ENCODE peak calls at places on chromosomes 11 and 22, in seven cellular contexts. A, S, U, N, Q, V and J are unnamed samples.

GRCh38 chr22:29784451-29785361 is 17.5 kb downstream of the UQCR10 start:
- DNase-seq in S (no peak), V (no peak), A (no peak), U (no peak), Q (no peak), N (no peak), J (no peak)

GRCh38 chr22:23516304-23516703 is 63.8 kb downstream of the IGLL1 start:
- DNase-seq in Q (no peak), A (no peak), U (no peak), N (no peak), V (no peak), S (no peak), J (no peak)

GRCh38 chr11:65172600-65172999 is 2.6 kb downstream of the SPDYC start:
- DNase-seq in A (no peak), Q (no peak), V (no peak), S (no peak), N (no peak), U (no peak), J (no peak)

GRCh38 chr11:1748467-1749019 is 1.9 kb downstream of the IFITM10 start:
- DNase-seq in Q (no peak), A (no peak), N (no peak), V (no peak), S (no peak), U (no peak), J (no peak)

GRCh38 chr11:65743928-65744698 is 23.5 kb upstream of the RNASEH2C start:
- DNase-seq in V (no peak), U (no peak), S (peak; percentile 38), A (no peak), Q (no peak), N (no peak), J (peak; percentile 89)

GRCh38 chr22:44795701-44796630 is 43.6 kb downstream of the ARHGAP8 start:
- DNase-seq in A (no peak), S (no peak), Q (no peak), U (no peak), V (no peak), N (no peak), J (no peak)

GRCh38 chr11:64787526-64788320 is 9.4 kb upstream of the SF1 start:
- DNase-seq in A (peak; percentile 40), Q (peak; percentile 71), N (peak; percentile 83), V (peak; percentile 51), S (no peak), U (peak; percentile 74), J (peak; percentile 91)

GRCh38 chr22:22533417-22533816 is 13.3 kb upstream of the ZNF280A start:
- DNase-seq in Q (no peak), U (no peak), N (no peak), A (no peak), V (no peak), S (no peak), J (no peak)

GRCh38 chr11:66322732-66323427 is 6.0 kb upstream of the CD248 start:
- DNase-seq in Q (no peak), V (no peak), A (no peak), N (peak; percentile 81), S (no peak), U (peak; percentile 83), J (no peak)

GRCh38 chr11:3153291-3153861 is 11.7 kb downstream of the OSBPL5 start:
- DNase-seq in V (no peak), Q (no peak), S (no peak), N (peak; percentile 93), A (no peak), U (peak; percentile 88), J (no peak)

GRCh38 chr11:44973634-44974401 is 23.1 kb upstream of the TP53I11 start:
- DNase-seq in N (no peak), Q (no peak), S (no peak), U (no peak), V (no peak), A (no peak), J (no peak)

GRCh38 chr11:126355926-126356897 is 726 bp downstream of the ST3GAL4 start:
- DNase-seq in U (no peak), N (peak; percentile 80), A (no peak), S (no peak), V (no peak), Q (no peak), J (no peak)

GRCh38 chr11:115151010-115151409 is 353.2 kb downstream of the CADM1 start:
- DNase-seq in V (no peak), U (no peak), S (no peak), N (no peak), Q (no peak), A (no peak), J (no peak)

GRCh38 chr11:108647701-108648527 is 17.0 kb upstream of the DDX10 start:
- DNase-seq in V (peak; percentile 39), Q (peak; percentile 64), N (no peak), S (peak; percentile 91), U (peak; percentile 71), A (peak; percentile 47), J (no peak)

GRCh38 chr11:111069076-111069475 is 176.4 kb upstream of the POU2AF2 start:
- DNase-seq in Q (no peak), A (no peak), U (no peak), S (no peak), V (no peak), N (no peak), J (no peak)